ENCODE peak calls at places on chromosome 2, in five cellular contexts. E is IMR-90, A is cardiac muscle cell, Q is right lobe of liver, M is brain microvascular endothelial cell. N is an unnamed sample.

GRCh38 chr2:231227309-231228162 is 29.1 kb downstream of the ARMC9 start:
- DNase-seq in E (peak), Q (peak), A (peak), M (peak), N (peak)

GRCh38 chr2:74894261-74895030 is 60.5 kb downstream of the HK2 start:
- DNase-seq in A (no peak), E (peak), Q (no peak), M (peak), N (no peak)

GRCh38 chr2:219524817-219525216 is 10.5 kb downstream of the ASIC4 start:
- DNase-seq in A (no peak), E (no peak), M (no peak), Q (no peak), N (no peak)

GRCh38 chr2:221570321-221571107 is 1.6 kb downstream of the EPHA4 start:
- DNase-seq in Q (no peak), M (peak), E (peak), A (peak), N (peak)

GRCh38 chr2:70472256-70472905 is 81.2 kb downstream of the TGFA start:
- DNase-seq in M (no peak), E (no peak), Q (no peak), A (no peak), N (no peak)

GRCh38 chr2:231933916-231934401 is 7.8 kb upstream of the NPPC start:
- DNase-seq in E (no peak), A (no peak), Q (no peak), M (no peak), N (no peak)

GRCh38 chr2:168694876-168695275 is 107.6 kb upstream of the NOSTRIN start:
- DNase-seq in A (no peak), E (no peak), Q (no peak), M (no peak), N (no peak)

GRCh38 chr2:230124792-230125452 is 56.2 kb upstream of the SLC16A14 start:
- DNase-seq in A (no peak), E (no peak), Q (peak), M (no peak), N (peak)

GRCh38 chr2:5734866-5735861 is 43.0 kb downstream of the SOX11 start:
- DNase-seq in M (no peak), E (no peak), Q (no peak), A (no peak), N (no peak)

GRCh38 chr2:147033046-147033445 is 811.8 kb upstream of the ACVR2A start:
- DNase-seq in M (peak), Q (no peak), E (no peak), A (no peak), N (no peak)

GRCh38 chr2:33528551-33528950 is 52.1 kb downstream of the RASGRP3 start:
- DNase-seq in A (no peak), E (no peak), M (no peak), Q (no peak), N (no peak)
- H3K4me3 ChIP-seq in A (no peak), E (no peak), M (no peak), Q (no peak), N (no peak)

DNA sequence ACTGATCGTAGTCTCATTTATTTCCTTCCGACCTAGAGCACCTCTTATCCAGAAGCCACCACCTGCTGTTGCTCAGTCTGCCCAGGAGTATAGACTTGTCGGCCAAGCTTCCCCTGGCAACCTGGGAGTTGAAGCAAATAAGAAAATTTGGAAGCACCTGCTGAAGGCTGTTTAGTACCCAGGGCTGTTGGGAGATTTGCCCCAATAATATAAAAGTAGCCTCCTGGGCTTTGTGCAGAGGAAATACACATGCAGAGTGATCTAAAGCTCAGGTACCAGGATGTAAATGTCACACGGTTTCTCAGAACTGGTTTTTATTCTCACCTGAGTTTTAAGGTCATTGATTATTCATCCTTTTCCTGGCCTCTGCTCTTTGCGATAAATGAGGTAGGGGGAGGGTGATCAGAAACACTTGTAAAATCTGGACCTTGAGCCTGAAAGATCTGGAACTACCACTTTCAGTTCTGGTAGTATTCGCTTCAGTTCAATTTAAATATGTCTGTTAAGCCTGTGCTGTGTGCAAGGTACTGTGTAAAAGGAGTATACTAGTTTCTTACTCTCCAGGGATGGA is 796 bp upstream of the COX7A2L start:
- DNase-seq in M (no peak), A (no peak), E (no peak), Q (no peak), N (no peak)
- H3K27ac ChIP-seq in M (no peak), A (peak), E (no peak), Q (peak), N (no peak)

GRCh38 chr2:186588421-186588820 is 1.4 kb upstream of the ITGAV start:
- DNase-seq in Q (no peak), E (no peak), M (no peak), A (no peak), N (no peak)

GRCh38 chr2:186588940-186589732 is 720 bp upstream of the ITGAV start:
- DNase-seq in Q (no peak), M (no peak), A (peak), E (no peak), N (no peak)

GRCh38 chr2:186590538-186591441 is 934 bp downstream of the ITGAV start:
- DNase-seq in A (peak), E (peak), M (peak), Q (no peak), N (no peak)

GRCh38 chr2:186592137-186592875 is 2.5 kb downstream of the ITGAV start:
- DNase-seq in E (peak), Q (no peak), M (no peak), A (no peak), N (no peak)

GRCh38 chr2:186589733-186590537 is at the start of gene ITGAV:
- DNase-seq in A (peak), M (peak), Q (peak), E (peak), N (peak)
- TF ChIP-seq CTCF in A (no peak), M (no peak), Q (no peak), E (no peak), N (peak)

DNA sequence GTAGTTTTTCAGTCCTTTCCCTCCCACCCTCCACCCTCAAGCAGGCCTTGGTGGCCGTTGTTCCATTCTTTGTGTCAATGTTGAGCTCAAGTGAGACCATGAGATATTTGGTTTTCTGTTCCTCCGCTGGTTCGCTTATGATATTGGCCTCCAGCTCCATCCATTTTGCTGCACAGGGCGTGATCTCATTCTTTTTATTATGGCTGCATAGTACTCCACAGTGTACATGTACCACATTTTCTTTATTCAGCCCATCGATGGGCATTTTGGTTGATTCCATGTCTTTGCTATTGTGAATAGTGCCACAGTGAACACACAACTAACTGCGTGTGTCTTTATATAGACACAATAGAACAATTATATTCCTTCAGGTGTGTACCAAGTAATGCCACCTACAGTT is 14.1 kb downstream of the AGAP1 start:
- DNase-seq in M (no peak), E (no peak), Q (no peak), A (no peak), N (no peak)
- H3K4me3 ChIP-seq in M (no peak), E (no peak), Q (no peak), A (no peak), N (no peak)

DNA sequence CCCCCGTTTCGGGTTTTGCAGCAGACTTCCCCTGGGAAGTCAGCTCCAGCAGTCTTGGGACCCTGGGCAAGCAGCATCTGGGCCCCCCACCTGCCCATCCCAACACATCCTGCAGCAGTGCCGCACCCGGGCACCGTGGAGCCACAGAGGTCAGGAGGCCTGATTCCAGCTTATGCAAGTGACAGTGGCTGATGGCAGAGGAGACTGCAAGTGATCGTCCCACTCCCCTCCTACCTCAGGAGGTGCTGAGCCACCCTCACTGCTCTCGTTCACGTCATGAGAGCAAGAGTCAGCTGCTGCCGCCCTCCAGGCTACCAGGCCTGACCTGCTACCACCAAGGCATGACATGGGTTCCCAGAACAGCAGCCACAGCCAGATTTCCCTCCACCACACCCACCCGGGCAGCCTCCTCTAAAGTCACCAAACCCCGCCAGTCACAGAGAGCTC is 18.2 kb downstream of the COX7A2L start:
- DNase-seq in Q (no peak), M (no peak), A (no peak), E (no peak), N (no peak)
- H3K27ac ChIP-seq in Q (no peak), M (peak), A (peak), E (peak), N (peak)